ENCODE peak calls at places on chromosomes 13 and 19, in seven cellular contexts. O is KG1; K is H54; M is stimulated activated CD8-positive, alpha-beta memory T cell treated with anti-CD3 and anti-CD28 coated beads, Interleukin-7, amount 100 ng/mL, for 48 hours; D is foreskin melanocyte; U is NCI-H1048; N is T-helper 1 cell. E is an unnamed sample.

GRCh38 chr19:34365463-34366401 is 736 bp downstream of the GPI start:
- DNase-seq in U (no peak), M (no peak), N (no peak), O (no peak), K (peak), D (peak), E (no peak)

GRCh38 chr19:4660181-4660791 is 9.9 kb downstream of the MYDGF start:
- DNase-seq in K (no peak), M (no peak), N (no peak), D (no peak), U (no peak), O (no peak), E (no peak)

GRCh38 chr19:7397687-7398086 is 49.0 kb downstream of the ARHGEF18 start:
- DNase-seq in N (no peak), U (no peak), D (peak), M (no peak), K (peak), O (no peak), E (no peak)

GRCh38 chr19:14053500-14053899 is 8.4 kb downstream of the PALM3 start:
- DNase-seq in N (no peak), U (no peak), K (no peak), D (no peak), M (no peak), O (no peak), E (no peak)

GRCh38 chr13:50884270-50884669 is 25.3 kb upstream of the RNASEH2B start:
- DNase-seq in O (no peak), N (no peak), K (no peak), M (no peak), D (no peak), U (no peak), E (no peak)

GRCh38 chr13:111186305-111186930 is 71.3 kb downstream of the ARHGEF7 start:
- DNase-seq in U (no peak), D (no peak), K (no peak), M (no peak), N (no peak), O (no peak), E (no peak)

GRCh38 chr13:76216729-76217128 is 580.6 kb downstream of the LMO7 start:
- DNase-seq in U (no peak), K (no peak), M (no peak), N (no peak), D (no peak), O (no peak), E (no peak)

GRCh38 chr19:1273263-1274041 is 1.9 kb upstream of the FAM174C start:
- DNase-seq in O (no peak), M (no peak), K (no peak), N (no peak), U (no peak), D (no peak), E (no peak)

GRCh38 chr13:35763805-35764170 is 287.3 kb upstream of the MAB21L1 start:
- DNase-seq in M (no peak), D (no peak), N (no peak), O (no peak), U (no peak), K (no peak), E (no peak)

GRCh38 chr19:18733196-18733647 is 49.7 kb downstream of the CRTC1 start:
- DNase-seq in U (no peak), K (no peak), D (no peak), N (no peak), O (no peak), M (no peak), E (no peak)

GRCh38 chr13:49097374-49097773 is 121.7 kb downstream of the FNDC3A start:
- DNase-seq in D (no peak), N (no peak), O (no peak), U (no peak), M (no peak), K (no peak), E (no peak)

GRCh38 chr19:13016628-13017305 is 21.5 kb downstream of the NFIX start:
- DNase-seq in K (no peak), N (no peak), M (no peak), U (no peak), O (no peak), D (no peak), E (no peak)

GRCh38 chr19:8305798-8306197 is 2.4 kb downstream of the CD320 start:
- DNase-seq in D (no peak), U (no peak), M (no peak), O (no peak), K (no peak), N (no peak), E (no peak)

GRCh38 chr19:33194884-33195710 is 967 bp downstream of the LRP3 start:
- DNase-seq in D (peak), M (no peak), U (no peak), N (no peak), O (no peak), K (no peak), E (no peak)

GRCh38 chr13:96632536-96633320 is 361.5 kb downstream of the OXGR1 start:
- DNase-seq in O (no peak), K (no peak), U (no peak), N (no peak), M (no peak), D (no peak), E (no peak)

GRCh38 chr19:41696402-41697197 is 8.5 kb upstream of the CEACAM7 start:
- DNase-seq in D (no peak), M (no peak), K (no peak), U (no peak), N (no peak), O (no peak), E (peak)

GRCh38 chr19:40822161-40822560 is 23.2 kb downstream of the EGLN2 start:
- DNase-seq in M (no peak), D (no peak), K (no peak), U (no peak), N (no peak), O (no peak), E (no peak)

GRCh38 chr13:43411211-43411610 is 375.6 kb downstream of the ENOX1 start:
- DNase-seq in D (peak), K (no peak), O (no peak), U (no peak), M (no peak), N (no peak), E (no peak)

GRCh38 chr19:56310462-56310861 is 4.2 kb downstream of the ZSCAN5A start:
- DNase-seq in D (no peak), U (no peak), K (no peak), N (no peak), M (no peak), O (no peak), E (no peak)

GRCh38 chr13:89740994-89741678 is 1606.4 kb upstream of the MIR17HG start:
- DNase-seq in N (no peak), D (no peak), U (no peak), K (no peak), O (no peak), M (no peak), E (no peak)

GRCh38 chr19:3375221-3376088 is 9.1 kb downstream of the NFIC start:
- DNase-seq in U (no peak), N (no peak), O (no peak), D (no peak), K (peak), M (no peak), E (no peak)

GRCh38 chr19:21584532-21584931 is 79.1 kb downstream of the ZNF429 start:
- DNase-seq in D (no peak), K (no peak), O (no peak), U (no peak), M (no peak), N (no peak), E (no peak)

GRCh38 chr19:15239337-15239949 is 7.2 kb upstream of the EPHX3 start:
- DNase-seq in K (no peak), U (no peak), D (no peak), N (no peak), M (no peak), O (no peak), E (no peak)

E was measured in GDM1.